ENCODE peak calls at places on chromosomes 3 and 15, in four cellular contexts. T, X, C and O are unnamed samples.

GRCh38 chr3:8458711-8459110 is 42.9 kb upstream of the LMCD1 start:
- DNase-seq in T (peak), X (peak), C (no peak), O (peak)

GRCh38 chr15:28900892-28901586 is 15.3 kb downstream of the APBA2 start:
- DNase-seq in T (no peak), X (no peak), C (no peak), O (no peak)

GRCh38 chr3:52845157-52845556 is 10.3 kb upstream of the MUSTN1 start:
- DNase-seq in T (peak), X (peak), C (no peak), O (peak)

GRCh38 chr3:135915206-135915605 is 50.3 kb upstream of the PPP2R3A start:
- DNase-seq in T (no peak), X (no peak), C (no peak), O (no peak)

GRCh38 chr3:167740961-167741587 is 5.6 kb downstream of the SERPINI1 start:
- DNase-seq in T (no peak), X (peak), C (peak), O (peak)

GRCh38 chr3:99761415-99761981 is 56.2 kb upstream of the CMSS1 start:
- DNase-seq in T (no peak), X (no peak), C (no peak), O (no peak)

GRCh38 chr3:157618075-157618760 is 115.0 kb upstream of the VEPH1 start:
- DNase-seq in T (no peak), X (peak), C (peak), O (peak)

GRCh38 chr15:68061578-68061977 is 7.5 kb downstream of the PIAS1 start:
- DNase-seq in T (no peak), X (no peak), C (no peak), O (no peak)

GRCh38 chr3:179036626-179037300 is 34.8 kb downstream of the ZMAT3 start:
- DNase-seq in T (no peak), X (no peak), C (no peak), O (no peak)

GRCh38 chr3:149659173-149659468 is 1.3 kb upstream of the WWTR1 start:
- DNase-seq in T (no peak), X (no peak), C (no peak), O (no peak)

GRCh38 chr15:57962887-57963286 is 102.6 kb downstream of the ALDH1A2 start:
- DNase-seq in T (no peak), X (no peak), C (no peak), O (no peak)

GRCh38 chr15:71080705-71081104 is 34.6 kb upstream of the THSD4 start:
- DNase-seq in T (no peak), X (peak), C (peak), O (peak)

GRCh38 chr15:41521614-41522013 is 8.0 kb upstream of the LTK start:
- DNase-seq in T (no peak), X (no peak), C (no peak), O (no peak)

GRCh38 chr3:115363071-115363470 is 216.0 kb upstream of the ZBTB20 start:
- DNase-seq in T (no peak), X (no peak), C (no peak), O (no peak)

GRCh38 chr15:35019401-35020327 is 31.6 kb upstream of the ZNF770 start:
- DNase-seq in T (no peak), X (peak), C (no peak), O (peak)

GRCh38 chr3:49799761-49800160 is at the start of gene CDHR4:
- DNase-seq in T (peak), X (peak), C (no peak), O (peak)

GRCh38 chr3:66344846-66345578 is 124.2 kb downstream of the SLC25A26 start:
- DNase-seq in T (no peak), X (peak), C (no peak), O (no peak)

GRCh38 chr3:50165388-50166308 is 10.5 kb downstream of the SEMA3F start:
- DNase-seq in T (no peak), X (peak), C (no peak), O (peak)

GRCh38 chr15:48806151-48806550 is 4.7 kb downstream of the CEP152 start:
- DNase-seq in T (no peak), X (peak), C (peak), O (peak)

GRCh38 chr3:180161770-180162169 is 125.0 kb upstream of the PEX5L start:
- DNase-seq in T (no peak), X (no peak), C (no peak), O (no peak)

DNA sequence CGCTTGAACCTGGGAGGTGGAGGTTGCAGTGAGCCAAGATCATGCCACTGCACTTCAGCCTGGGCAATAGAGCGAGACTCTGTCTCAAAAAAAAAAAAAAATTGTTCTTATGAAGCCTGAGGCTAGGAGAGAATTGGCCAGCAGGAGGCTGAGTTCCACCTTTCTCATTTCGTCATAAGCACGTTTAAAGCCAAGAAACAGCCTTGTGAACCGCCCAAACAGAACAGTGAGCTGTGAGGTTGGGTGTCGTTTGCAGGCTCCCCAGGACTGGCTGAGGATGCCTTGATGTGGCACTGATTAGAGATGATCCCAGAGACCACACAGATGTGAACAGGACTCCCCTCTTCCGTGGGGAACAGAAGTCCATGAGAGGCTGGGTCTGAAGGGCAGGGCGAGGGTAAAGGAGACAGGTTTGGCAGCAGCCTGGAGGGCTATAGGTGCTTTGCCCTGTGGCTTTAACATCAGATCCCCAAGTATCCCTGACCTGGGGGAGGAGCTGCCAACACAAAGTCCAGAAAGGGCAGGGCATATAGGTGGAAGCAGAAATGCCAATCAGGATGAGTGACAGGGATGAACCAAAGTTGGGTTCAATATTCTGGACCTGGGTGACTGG is 52.9 kb downstream of the CLEC3B start:
- DNase-seq in T (no peak), X (peak), C (peak), O (no peak)
- TF ChIP-seq CTCF in T (no peak), X (peak), C (no peak), O (no peak)

GRCh38 chr15:92880796-92881569 is 19.1 kb upstream of the CHD2 start:
- DNase-seq in T (no peak), X (no peak), C (no peak), O (no peak)
- H3K4me3 ChIP-seq in T (no peak), X (no peak), C (no peak), O (no peak)

GRCh38 chr15:60297047-60297446 is 100.7 kb downstream of the ANXA2 start:
- DNase-seq in T (no peak), X (no peak), C (peak), O (no peak)
- TF ChIP-seq CTCF in T (no peak), X (no peak), C (no peak), O (no peak)

DNA sequence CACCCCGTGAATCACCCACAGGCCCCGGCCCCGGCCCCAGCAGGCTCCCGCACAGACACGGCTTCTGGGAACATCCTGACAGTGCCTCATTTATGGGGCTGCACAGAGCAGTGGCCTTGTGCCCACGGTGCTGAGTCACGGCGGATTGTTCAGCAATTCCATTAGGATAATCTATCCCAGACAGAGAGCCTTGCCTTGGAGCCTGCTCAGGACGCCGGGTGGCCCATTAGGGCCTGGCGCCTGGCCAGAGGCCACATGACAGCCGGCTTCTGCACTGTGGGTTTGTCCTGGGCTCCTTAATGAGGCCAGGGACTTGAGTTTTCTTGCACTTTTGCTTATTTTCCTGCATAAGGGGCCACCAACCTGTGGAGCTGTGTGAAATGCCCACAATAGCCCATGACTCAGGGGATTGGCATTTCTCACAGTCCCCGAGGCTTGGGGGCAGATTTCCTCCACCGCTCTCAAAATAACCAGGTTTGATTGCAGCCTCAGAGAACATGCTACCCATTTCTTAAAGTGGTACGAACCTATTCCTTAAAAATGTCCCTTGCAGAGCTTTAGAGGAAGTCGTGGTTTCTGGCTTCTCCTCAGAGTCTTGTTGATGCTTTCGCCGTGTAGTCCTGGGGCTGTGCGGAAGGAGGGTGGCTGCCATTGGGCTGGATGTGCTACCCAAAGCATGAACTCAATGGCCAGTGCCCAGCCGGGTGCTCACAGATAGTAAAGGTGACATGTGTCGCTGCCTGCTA is 19.0 kb downstream of the SYNM start:
- DNase-seq in T (peak), X (peak), C (no peak), O (peak)
- H3K4me3 ChIP-seq in T (no peak), X (peak), C (no peak), O (peak)

GRCh38 chr3:194315088-194315964 is 35.8 kb downstream of the CPN2 start:
- DNase-seq in T (peak), X (peak), C (peak), O (peak)
- TF ChIP-seq CTCF in T (no peak), X (peak), C (peak), O (peak)